ENCODE peak calls at places on chromosomes 1 and 21, in ten cellular contexts. W is K562; H is esophagus squamous epithelium; B is pancreas; M is substantia nigra; N is psoas muscle; X is A549; R is A673; K is CD4-positive, alpha-beta T cell; Z is heart left ventricle. O is an unnamed sample.
A peak's percentile ranks its signal among the peaks of the same experiment; 100 is the strongest.

GRCh38 chr1:235102993-235103411 is 25.6 kb downstream of the TOMM20 start:
- DNase-seq in B (no peak), H (no peak), Z (no peak), W (no peak), X (no peak), R (no peak), K (no peak), M (no peak), N (no peak), O (no peak)

GRCh38 chr1:61011514-61012263 is 70.7 kb upstream of the NFIA start:
- DNase-seq in B (no peak), Z (no peak), K (no peak), M (no peak), W (no peak), X (no peak), H (no peak), N (no peak), R (no peak), O (no peak)

GRCh38 chr1:84688461-84689061 is 1.7 kb downstream of the SSX2IP start:
- DNase-seq in N (no peak), W (peak; percentile 67), K (no peak), R (peak; percentile 23), B (no peak), H (no peak), Z (no peak), X (no peak), M (no peak), O (no peak)

GRCh38 chr1:42739753-42740700 is at the start of gene CLDN19:
- DNase-seq in N (no peak), Z (no peak), M (no peak), X (no peak), B (no peak), K (no peak), H (no peak), R (no peak), W (peak; percentile 39), O (no peak)

GRCh38 chr1:234658143-234658542 is 48.2 kb upstream of the IRF2BP2 start:
- DNase-seq in X (no peak), N (no peak), W (no peak), H (no peak), R (no peak), B (peak; percentile 69), M (no peak), K (no peak), Z (no peak), O (peak; percentile 52)

GRCh38 chr1:1079408-1080121 is 5.5 kb upstream of the RNF223 start:
- DNase-seq in X (peak; percentile 64), R (peak; percentile 88), H (no peak), K (no peak), B (peak; percentile 83), N (peak; percentile 48), W (peak; percentile 71), M (no peak), Z (peak; percentile 56), O (peak; percentile 84)

GRCh38 chr1:206808615-206809014 is 36.3 kb upstream of the IL10 start:
- DNase-seq in X (no peak), H (no peak), R (peak; percentile 27), K (peak; percentile 43), M (no peak), B (no peak), Z (no peak), N (no peak), W (peak; percentile 59), O (no peak)

GRCh38 chr1:119159963-119160362 is 19.5 kb upstream of the WARS2 start:
- DNase-seq in Z (no peak), K (no peak), B (no peak), N (no peak), X (no peak), W (no peak), M (no peak), H (no peak), R (no peak), O (no peak)

GRCh38 chr21:41726058-41726558 is 40.7 kb downstream of the RIPK4 start:
- DNase-seq in B (no peak), M (no peak), X (no peak), K (no peak), H (no peak), W (no peak), R (no peak), N (no peak), Z (no peak), O (no peak)

GRCh38 chr1:106268070-106268469 is 788.4 kb upstream of the PRMT6 start:
- DNase-seq in X (no peak), K (no peak), N (no peak), Z (no peak), M (no peak), W (no peak), B (no peak), H (no peak), R (peak; percentile 73), O (no peak)

GRCh38 chr21:37829447-37829846 is 86.8 kb downstream of the KCNJ6 start:
- DNase-seq in W (no peak), X (peak; percentile 10), Z (no peak), B (peak; percentile 50), R (no peak), N (no peak), H (no peak), K (no peak), M (no peak), O (no peak)

GRCh38 chr21:41612674-41613250 is 104.8 kb upstream of the TMPRSS2 start:
- DNase-seq in R (peak; percentile 59), M (no peak), X (peak; percentile 50), N (peak; percentile 83), W (peak; percentile 71), H (no peak), Z (peak; percentile 77), K (no peak), B (peak; percentile 45), O (peak; percentile 63)

GRCh38 chr1:47554901-47555300 is 117.1 kb downstream of the FOXD2 start:
- DNase-seq in K (no peak), R (no peak), X (no peak), N (no peak), M (no peak), B (no peak), H (no peak), Z (no peak), W (no peak), O (no peak)

GRCh38 chr1:15283500-15283899 is 36.5 kb downstream of the FHAD1 start:
- DNase-seq in Z (peak; percentile 51), B (no peak), R (no peak), M (no peak), X (peak; percentile 69), H (no peak), W (no peak), K (no peak), N (no peak), O (no peak)

DNA sequence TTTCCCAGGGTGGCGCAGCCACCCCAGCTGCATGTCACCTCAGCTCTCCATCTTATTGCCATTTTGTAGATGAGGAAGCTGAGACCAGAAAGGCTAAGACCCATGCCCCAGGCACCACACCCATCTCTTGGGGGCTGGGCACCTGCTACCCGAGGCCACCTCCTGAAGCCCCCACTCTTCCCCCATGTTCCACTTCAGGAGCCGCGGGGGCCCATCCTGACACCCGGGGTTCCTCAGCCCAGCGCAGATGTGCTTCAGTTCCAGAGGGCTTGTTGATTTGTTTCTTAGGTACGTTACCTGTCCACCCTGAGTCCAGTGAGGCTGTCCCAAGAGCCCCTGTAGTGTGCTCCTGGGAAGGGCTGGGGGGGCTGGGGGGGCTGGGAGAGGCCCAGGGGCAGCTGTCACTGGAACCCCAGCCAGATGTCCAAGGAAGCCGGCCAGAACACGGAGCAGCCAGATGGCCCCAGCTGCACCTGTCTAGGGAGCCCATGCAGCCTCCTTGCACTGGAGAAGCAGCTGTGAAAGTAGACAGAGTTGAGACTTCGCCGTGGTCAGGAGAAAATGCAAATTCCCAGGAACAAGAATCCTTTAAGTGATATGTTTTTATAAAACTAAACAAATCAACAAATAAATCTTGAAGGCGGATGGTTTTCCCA is 17.1 kb upstream of the CCDC27 start:
- DNase-seq in R (no peak), X (no peak), H (no peak), W (no peak), K (no peak), N (no peak), M (no peak), B (no peak), Z (no peak), O (no peak)
- H3K27ac ChIP-seq in R (no peak overlapping the region), X (no peak overlapping the region), H (no peak overlapping the region), W (no peak overlapping the region), K (no peak overlapping the region), N (no peak overlapping the region), M (no peak overlapping the region), B (no peak overlapping the region), Z (no peak overlapping the region), O (no peak overlapping the region)

GRCh38 chr1:210367561-210367960 is 38.9 kb downstream of the HHAT start:
- DNase-seq in B (no peak), H (no peak), W (no peak), Z (no peak), K (no peak), R (no peak), M (no peak), X (no peak), N (no peak), O (no peak)
- H3K27ac ChIP-seq in B (no peak overlapping the region), H (no peak overlapping the region), W (no peak overlapping the region), Z (no peak overlapping the region), K (no peak overlapping the region), R (no peak overlapping the region), M (no peak overlapping the region), X (no peak overlapping the region), N (no peak overlapping the region), O (no peak overlapping the region)

GRCh38 chr1:151009206-151009587 is 948 bp downstream of the PRUNE1 start:
- DNase-seq in X (no peak), B (no peak), N (no peak), K (no peak), W (no peak), H (no peak), M (no peak), Z (no peak), R (no peak), O (no peak)
- H3K27ac ChIP-seq in X (peak overlapping the region; percentile 92), B (no peak overlapping the region), N (peak overlapping the region; percentile 89), K (no peak overlapping the region), W (peak overlapping the region; percentile 92), H (peak overlapping the region; percentile 93), M (peak overlapping the region; percentile 99), Z (peak overlapping the region; percentile 93), R (peak overlapping the region; percentile 90), O (peak overlapping the region; percentile 75)

GRCh38 chr1:94541175-94542087 is at the start of gene F3:
- DNase-seq in Z (peak; percentile 93), N (peak; percentile 89), X (peak; percentile 69), B (peak; percentile 95), W (peak; percentile 81), K (no peak), H (peak; percentile 6), M (peak; percentile 9), R (peak; percentile 89), O (peak; percentile 92)

GRCh38 chr1:94542088-94542671 is 621 bp upstream of the F3 start:
- DNase-seq in H (no peak), K (no peak), N (peak; percentile 64), W (no peak), M (no peak), B (peak; percentile 33), X (no peak), Z (peak; percentile 73), R (peak; percentile 12), O (peak; percentile 35)

GRCh38 chr1:94543003-94543402 is 1.4 kb upstream of the F3 start:
- DNase-seq in H (no peak), X (no peak), N (no peak), M (no peak), B (no peak), Z (no peak), R (no peak), W (no peak), K (no peak), O (no peak)

GRCh38 chr1:94544706-94545490 is 3.3 kb upstream of the F3 start:
- DNase-seq in Z (no peak), B (no peak), K (no peak), R (peak; percentile 22), X (no peak), H (no peak), W (peak; percentile 12), N (no peak), M (no peak), O (no peak)

GRCh38 chr1:94543893-94544635 is 2.5 kb upstream of the F3 start:
- DNase-seq in W (no peak), B (no peak), R (no peak), N (no peak), Z (no peak), M (no peak), X (no peak), K (no peak), H (no peak), O (no peak)
- H3K27ac ChIP-seq in W (no peak overlapping the region), B (no peak overlapping the region), R (no peak overlapping the region), N (peak overlapping the region; percentile 43), Z (peak overlapping the region; percentile 87), M (no peak overlapping the region), X (peak overlapping the region; percentile 68), K (no peak overlapping the region), H (peak overlapping the region; percentile 91), O (no peak overlapping the region)